ENCODE peak calls at places on chromosomes 13 and 19, in seven cellular contexts. H is transverse colon, T is heart left ventricle, J is gastrocnemius medialis, B is spleen, V is esophagus squamous epithelium, X is IMR-90. N is an unnamed sample. For H3K4me1, the result is how much of the 10 kb centered on the place peaks cover.

GRCh38 chr13:47976325-47976724 is 24.7 kb downstream of the SUCLA2 start:
- DNase-seq in J (no peak), H (no peak), T (no peak), X (no peak), B (no peak), V (no peak), N (no peak)

GRCh38 chr13:110653271-110653670 is 37.9 kb downstream of the NAXD start:
- DNase-seq in B (peak), J (no peak), V (no peak), T (no peak), H (no peak), X (no peak), N (no peak)

GRCh38 chr13:37748913-37749312 is 120.7 kb downstream of the TRPC4 start:
- DNase-seq in T (no peak), V (no peak), H (no peak), X (no peak), B (no peak), J (no peak), N (no peak)

GRCh38 chr13:98826156-98826555 is 73.7 kb upstream of the SLC15A1 start:
- DNase-seq in B (no peak), X (peak), V (no peak), H (no peak), J (no peak), T (no peak), N (no peak)

GRCh38 chr19:48740705-48741030 is 258 bp upstream of the RASIP1 start:
- DNase-seq in H (no peak), B (no peak), J (no peak), V (no peak), X (no peak), T (no peak), N (no peak)

GRCh38 chr19:17281391-17282304 is at the start of gene ANKLE1:
- DNase-seq in B (peak), J (no peak), X (no peak), H (peak), V (no peak), T (no peak), N (no peak)

GRCh38 chr19:49761625-49762311 is 1.3 kb downstream of the TSKS start:
- DNase-seq in H (no peak), B (no peak), T (peak), J (no peak), V (no peak), X (peak), N (no peak)

GRCh38 chr13:100382787-100383186 is 205.8 kb downstream of the GGACT start:
- DNase-seq in B (no peak), V (no peak), T (no peak), H (no peak), X (peak), J (no peak), N (no peak)

GRCh38 chr19:38494379-38494778 is 60.9 kb downstream of the RYR1 start:
- DNase-seq in V (no peak), T (no peak), H (no peak), J (no peak), B (no peak), X (no peak), N (no peak)

GRCh38 chr19:16542894-16543498 is 759 bp upstream of the CHERP start:
- DNase-seq in T (no peak), H (no peak), V (no peak), X (no peak), B (no peak), J (no peak), N (no peak)

GRCh38 chr13:66477816-66478215 is 752.3 kb downstream of the PCDH9 start:
- DNase-seq in J (no peak), X (no peak), B (no peak), H (no peak), T (no peak), V (no peak), N (no peak)

GRCh38 chr13:109747524-109747923 is 38.9 kb downstream of the IRS2 start:
- DNase-seq in X (no peak), J (no peak), B (no peak), T (no peak), H (no peak), V (no peak), N (no peak)

GRCh38 chr13:26991508-26992181 is 180.0 kb downstream of the USP12 start:
- DNase-seq in J (no peak), H (no peak), B (no peak), X (peak), V (no peak), T (no peak), N (peak)

GRCh38 chr13:97975851-97976550 is 22.5 kb downstream of the IPO5 start:
- DNase-seq in B (peak), H (peak), J (peak), T (peak), V (peak), X (peak), N (peak)

GRCh38 chr13:91406619-91407018 is 8.2 kb downstream of the GPC5 start:
- DNase-seq in H (no peak), V (no peak), J (no peak), T (no peak), X (peak), B (no peak), N (no peak)

GRCh38 chr13:91778123-91778522 is 379.7 kb downstream of the GPC5 start:
- DNase-seq in T (no peak), V (no peak), X (no peak), H (no peak), J (no peak), B (no peak), N (no peak)

GRCh38 chr19:2683430-2683995 is 19.0 kb downstream of the GNG7 start:
- DNase-seq in V (no peak), B (no peak), J (no peak), T (no peak), X (no peak), H (no peak), N (no peak)

GRCh38 chr13:51894239-51894638 is 32.5 kb downstream of the CCDC70 start:
- DNase-seq in B (no peak), J (no peak), V (no peak), X (no peak), T (no peak), H (no peak), N (no peak)

GRCh38 chr13:27968316-27969072 is 621 bp downstream of the CDX2 start:
- DNase-seq in J (no peak), X (no peak), T (no peak), H (no peak), B (no peak), V (no peak), N (no peak)

GRCh38 chr13:26465514-26465913 is 92.0 kb upstream of the WASF3 start:
- DNase-seq in X (no peak), B (no peak), H (no peak), T (peak), J (no peak), V (no peak), N (no peak)

GRCh38 chr13:45299194-45299593 is 41.8 kb downstream of the TPT1 start:
- DNase-seq in V (no peak), T (no peak), H (no peak), X (peak), J (no peak), B (no peak), N (no peak)

GRCh38 chr19:13430790-13431582 is 75.3 kb downstream of the CACNA1A start:
- DNase-seq in V (no peak), B (peak), J (no peak), T (no peak), X (peak), H (peak), N (no peak)

GRCh38 chr13:51770681-51771417 is 33.1 kb downstream of the DHRS12 start:
- DNase-seq in H (no peak), V (no peak), T (no peak), X (no peak), J (no peak), B (no peak), N (no peak)

GRCh38 chr19:33472696-33473624 is 48.6 kb downstream of the PEPD start:
- DNase-seq in T (no peak), X (peak), V (no peak), B (peak), J (no peak), H (no peak), N (no peak)

GRCh38 chr19:51514866-51515481 is 13.4 kb upstream of the SIGLEC12 start:
- DNase-seq in X (peak), H (no peak), B (no peak), V (no peak), J (no peak), T (no peak), N (no peak)

GRCh38 chr19:29545866-29546582 is 20.2 kb downstream of the VSTM2B start:
- DNase-seq in B (peak), V (no peak), T (no peak), J (no peak), H (no peak), X (no peak), N (peak)

GRCh38 chr13:96284971-96285370 is 195.1 kb downstream of the HS6ST3 start:
- DNase-seq in X (no peak), B (no peak), T (no peak), J (no peak), H (no peak), V (no peak), N (no peak)

GRCh38 chr19:49150106-49150943 is 4.9 kb downstream of the HRC start:
- DNase-seq in V (no peak), X (peak), B (peak), H (peak), T (peak), J (peak), N (peak)

GRCh38 chr13:110448230-110448629 is 113.3 kb downstream of the RAB20 start:
- DNase-seq in V (no peak), T (no peak), J (no peak), X (peak), B (no peak), H (no peak), N (no peak)

GRCh38 chr19:4360081-4360569 is 16.8 kb downstream of the MPND start:
- DNase-seq in X (no peak), J (no peak), H (no peak), B (no peak), T (no peak), V (no peak), N (no peak)

GRCh38 chr19:4362038-4362828 is 18.9 kb downstream of the MPND start:
- DNase-seq in T (no peak), J (no peak), X (no peak), B (peak), H (no peak), V (no peak), N (no peak)

GRCh38 chr19:4362871-4363545 is 19.6 kb downstream of the MPND start:
- DNase-seq in T (no peak), B (peak), H (no peak), J (no peak), X (no peak), V (no peak), N (no peak)

GRCh38 chr19:4360641-4361151 is 17.3 kb downstream of the MPND start:
- DNase-seq in B (peak), V (no peak), T (no peak), H (no peak), J (no peak), X (no peak), N (peak)

DNA sequence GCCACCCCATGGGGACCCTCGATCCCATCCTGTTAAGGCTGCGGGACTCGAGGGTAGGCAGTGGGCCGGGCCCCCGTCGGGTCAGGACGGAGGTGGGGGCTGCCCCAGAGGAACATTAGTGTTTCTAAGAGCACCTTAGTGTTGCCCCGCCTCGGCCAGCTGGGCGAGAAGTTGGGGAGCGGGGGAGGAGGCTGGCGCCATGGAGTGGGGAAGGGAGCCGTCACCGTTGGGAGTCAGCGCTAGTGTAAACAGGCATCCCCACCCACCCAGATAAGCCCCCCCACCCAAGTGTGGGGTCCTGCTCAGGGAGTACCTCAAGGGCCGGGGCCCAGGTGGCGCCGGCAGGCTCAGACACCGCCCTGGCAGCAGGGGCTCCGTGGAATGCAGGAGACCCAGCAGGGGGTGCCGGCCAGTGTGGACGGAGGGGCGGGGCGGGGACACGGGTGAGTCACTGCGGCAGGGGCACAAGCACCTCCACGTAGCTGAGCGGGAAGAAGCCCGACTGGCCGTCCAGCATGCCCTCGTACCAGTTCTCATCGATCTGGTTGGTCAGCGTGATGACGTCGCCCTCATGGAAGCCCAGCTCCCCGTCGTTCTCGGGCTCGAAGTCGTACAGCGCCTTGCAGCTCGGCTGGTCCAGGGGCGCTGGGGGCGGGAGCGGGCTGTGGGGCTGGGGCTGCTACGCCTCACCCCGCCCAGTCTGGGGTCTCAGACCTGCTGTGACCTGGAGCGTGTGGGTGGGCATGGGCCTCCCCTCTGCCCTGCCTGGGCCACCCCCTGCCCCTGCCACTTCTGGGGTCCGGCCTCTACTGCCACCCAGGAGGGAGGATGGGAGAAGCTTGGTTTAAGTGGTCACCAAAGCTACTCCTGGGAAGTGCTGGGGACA is 18.0 kb downstream of the MPND start:
- DNase-seq in V (no peak), J (no peak), B (peak), X (peak), T (no peak), H (no peak), N (peak)
- H3K4me1 ChIP-seq in V (under half), J (under half), B (under half), X (under half), T (under half), H (under half), N (under half)

GRCh38 chr19:6800991-6801396 is 28.5 kb downstream of the VAV1 start:
- DNase-seq in J (no peak), V (no peak), H (no peak), B (no peak), T (no peak), X (peak), N (no peak)

GRCh38 chr19:6803036-6803404 is 30.5 kb downstream of the VAV1 start:
- DNase-seq in V (no peak), J (no peak), X (no peak), H (no peak), T (no peak), B (peak), N (no peak)

GRCh38 chr19:6801397-6802086 is 29.0 kb downstream of the VAV1 start:
- DNase-seq in T (peak), B (peak), X (no peak), H (peak), J (peak), V (peak), N (peak)

GRCh38 chr19:6806488-6806887 is 34.0 kb downstream of the VAV1 start:
- DNase-seq in X (no peak), V (no peak), J (no peak), H (no peak), B (no peak), T (no peak), N (no peak)

DNA sequence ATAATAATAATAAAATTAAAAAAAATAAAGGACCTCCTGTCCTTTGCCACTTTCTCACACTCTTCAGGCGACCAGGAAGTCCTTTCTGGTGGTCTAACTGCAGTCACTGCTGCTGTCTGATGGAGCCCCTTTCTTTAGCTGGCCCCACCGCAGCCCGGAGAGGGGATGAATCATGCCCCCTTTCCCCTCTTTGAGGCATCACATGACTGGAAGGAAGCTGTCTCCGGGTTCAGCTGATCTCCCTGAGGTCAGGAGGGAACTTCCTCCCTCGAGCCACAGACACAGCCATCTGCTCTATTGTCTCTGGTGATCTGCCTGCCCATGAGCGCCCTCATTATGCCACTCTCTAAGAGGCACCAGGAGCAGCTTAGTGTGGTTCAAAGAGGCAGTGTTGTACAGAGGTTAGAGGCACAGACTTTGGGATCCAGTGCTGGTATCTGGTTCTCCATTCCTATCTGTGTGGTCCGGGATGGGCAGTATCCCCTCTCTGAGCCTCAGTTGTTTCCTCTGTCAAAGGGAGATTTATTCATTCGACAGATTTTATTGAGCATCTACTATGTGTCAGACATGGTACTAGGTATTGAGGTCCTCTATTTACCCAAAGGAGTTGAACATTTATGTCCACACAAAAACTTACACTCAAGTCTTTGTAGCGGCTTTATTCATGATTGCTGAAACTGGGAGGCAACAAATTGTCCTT is 30.0 kb downstream of the VAV1 start:
- DNase-seq in V (peak), B (peak), J (peak), H (peak), X (no peak), T (peak), N (peak)
- TF ChIP-seq POLR2A in V (no peak), B (no peak), J (no peak), H (no peak), X (no peak), T (no peak), N (no peak)

GRCh38 chr19:10748195-10748923 is 30.5 kb downstream of the DNM2 start:
- DNase-seq in H (no peak), X (no peak), V (no peak), B (no peak), J (no peak), T (no peak), N (no peak)
- H3K27ac ChIP-seq in H (peak), X (no peak), V (peak), B (peak), J (peak), T (peak), N (peak)

GRCh38 chr19:19232231-19232630 is 20.5 kb downstream of the NCAN start:
- DNase-seq in X (no peak), V (no peak), T (no peak), J (no peak), B (no peak), H (no peak), N (no peak)

GRCh38 chr19:19230999-19231398 is 19.2 kb downstream of the NCAN start:
- DNase-seq in J (no peak), T (no peak), B (no peak), X (no peak), H (no peak), V (no peak), N (no peak)

GRCh38 chr19:19236173-19236572 is 24.4 kb downstream of the NCAN start:
- DNase-seq in H (no peak), J (no peak), X (no peak), V (no peak), B (no peak), T (no peak), N (no peak)

GRCh38 chr19:19230505-19230904 is 18.7 kb downstream of the NCAN start:
- DNase-seq in V (no peak), B (no peak), X (no peak), H (no peak), T (no peak), J (no peak), N (no peak)

DNA sequence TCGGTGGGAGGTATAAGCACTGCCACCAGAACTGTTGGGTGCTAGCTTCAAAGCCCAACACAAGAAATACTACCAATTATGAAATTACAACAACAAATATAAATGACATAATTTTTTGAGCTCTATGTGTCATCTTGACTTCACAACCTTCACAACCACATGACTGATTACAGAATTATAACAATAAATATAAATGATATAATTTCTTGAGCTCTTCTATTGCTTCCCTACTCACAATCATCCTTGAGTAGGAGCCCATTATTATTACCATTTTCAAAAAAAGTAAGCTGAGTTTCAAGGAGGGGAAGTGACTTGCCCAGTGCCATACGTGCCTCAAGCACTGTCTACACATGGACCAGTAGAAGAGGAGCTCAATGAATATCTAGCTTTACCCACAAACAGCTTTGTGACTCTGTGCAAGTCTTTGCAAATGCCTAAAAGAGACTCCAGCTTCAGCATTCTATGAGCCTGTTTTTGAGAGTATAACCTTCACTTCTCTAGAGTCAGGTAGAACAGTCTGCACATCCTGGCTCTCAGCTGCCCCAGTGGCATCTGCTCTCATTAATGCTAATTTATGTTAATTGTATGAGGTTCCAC is 22.6 kb downstream of the NCAN start:
- DNase-seq in J (no peak), T (no peak), H (no peak), X (no peak), V (no peak), B (no peak), N (no peak)
- H3K4me1 ChIP-seq in J (under half), T (under half), H (under half), X (under half), V (under half), B (under half), N (under half)

GRCh38 chr19:9721861-9722260 is 46.7 kb downstream of the ZNF846 start:
- DNase-seq in V (no peak), H (no peak), B (no peak), T (no peak), X (no peak), J (no peak), N (no peak)
- TF ChIP-seq POLR2A in V (no peak), H (no peak), B (no peak), T (no peak), X (no peak), J (no peak), N (no peak)

DNA sequence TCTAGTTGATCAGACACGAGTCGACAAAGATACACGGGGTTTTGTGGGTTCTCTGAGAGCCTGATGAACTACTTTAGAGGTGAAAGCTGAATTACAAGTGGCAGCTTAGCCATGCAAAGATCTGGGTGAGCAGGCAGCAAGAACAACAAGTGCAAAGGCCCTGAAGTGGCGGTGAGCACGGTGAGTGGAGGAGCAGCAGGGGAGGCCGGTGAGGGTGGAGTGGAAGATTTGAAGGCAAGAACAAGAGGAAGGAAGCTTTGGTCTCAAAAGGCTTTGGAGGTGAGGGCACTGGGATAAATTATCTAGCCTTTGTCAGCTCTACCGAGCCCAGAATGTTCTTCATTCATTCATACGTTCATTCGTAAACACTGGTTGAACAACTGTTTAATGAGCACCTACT is 1.4 kb downstream of the ZNF865 start:
- DNase-seq in H (no peak), T (no peak), J (no peak), X (no peak), V (no peak), B (no peak), N (no peak)
- H3K27ac ChIP-seq in H (peak), T (peak), J (peak), X (no peak), V (no peak), B (peak), N (peak)

GRCh38 chr13:112586334-112586733 is 1.6 kb downstream of the TUBGCP3 start:
- DNase-seq in J (no peak), V (no peak), X (no peak), B (no peak), T (no peak), H (no peak), N (no peak)
- H3K4me1 ChIP-seq in J (under half), V (under half), X (under half), B (half or more), T (under half), H (under half), N (under half)

N was measured in sigmoid colon.